ENCODE peak calls at places on chromosomes 5 and 9, in ten cellular contexts. C, K, P, G, Q, H, F, Y, W and A are unnamed samples. For H3K4me1, the result is how much of the 10 kb centered on the place peaks cover.

GRCh38 chr9:76116913-76117312 is 226.4 kb downstream of the PCSK5 start:
- DNase-seq in C (no peak), K (no peak), P (no peak), G (no peak), Q (no peak), H (peak), F (no peak), Y (no peak), W (no peak), A (no peak)

GRCh38 chr5:120759586-120759985 is 295.5 kb downstream of the PRR16 start:
- DNase-seq in C (no peak), K (no peak), P (no peak), G (no peak), Q (no peak), H (no peak), F (no peak), Y (no peak), W (no peak), A (no peak)

GRCh38 chr9:7320139-7320538 is 479.4 kb downstream of the DMAC1 start:
- DNase-seq in C (no peak), K (no peak), P (no peak), G (no peak), Q (no peak), H (peak), F (peak), Y (no peak), W (no peak), A (peak)

GRCh38 chr9:15357050-15357653 is 50.1 kb upstream of the TTC39B start:
- DNase-seq in C (no peak), K (no peak), P (no peak), G (no peak), Q (no peak), H (no peak), F (peak), Y (no peak), W (no peak), A (no peak)

GRCh38 chr5:143261748-143262392 is 141.6 kb downstream of the NR3C1 start:
- DNase-seq in C (no peak), K (no peak), P (no peak), G (no peak), Q (no peak), H (peak), F (no peak), Y (no peak), W (no peak), A (no peak)

GRCh38 chr5:124310453-124310852 is 436.0 kb downstream of the ZNF608 start:
- DNase-seq in C (no peak), K (no peak), P (no peak), G (no peak), Q (no peak), H (no peak), F (no peak), Y (no peak), W (peak), A (no peak)

GRCh38 chr9:133125706-133126696 is 5.0 kb upstream of the RALGDS start:
- DNase-seq in C (peak), K (no peak), P (no peak), G (no peak), Q (peak), H (no peak), F (no peak), Y (peak), W (no peak), A (peak)

GRCh38 chr9:123324767-123325183 is 31.2 kb upstream of the CRB2 start:
- DNase-seq in C (no peak), K (no peak), P (no peak), G (no peak), Q (no peak), H (no peak), F (no peak), Y (no peak), W (no peak), A (no peak)

GRCh38 chr5:158847772-158848171 is 251.9 kb downstream of the EBF1 start:
- DNase-seq in C (no peak), K (no peak), P (no peak), G (no peak), Q (no peak), H (no peak), F (no peak), Y (no peak), W (no peak), A (no peak)

GRCh38 chr9:95626885-95627558 is 110.3 kb upstream of the PTCH1 start:
- DNase-seq in C (peak), K (no peak), P (peak), G (no peak), Q (no peak), H (no peak), F (no peak), Y (peak), W (no peak), A (peak)

GRCh38 chr9:109449036-109449798 is 48.9 kb downstream of the PTPN3 start:
- DNase-seq in C (no peak), K (no peak), P (no peak), G (no peak), Q (no peak), H (peak), F (no peak), Y (peak), W (no peak), A (no peak)

GRCh38 chr5:39100851-39101396 is 26.7 kb upstream of the RICTOR start:
- DNase-seq in C (no peak), K (no peak), P (no peak), G (peak), Q (no peak), H (peak), F (peak), Y (no peak), W (no peak), A (no peak)

GRCh38 chr5:120327180-120327579 is 136.9 kb upstream of the PRR16 start:
- DNase-seq in C (no peak), K (no peak), P (no peak), G (no peak), Q (no peak), H (no peak), F (no peak), Y (no peak), W (no peak), A (no peak)

GRCh38 chr5:78162253-78162862 is 132.1 kb downstream of the AP3B1 start:
- DNase-seq in C (no peak), K (peak), P (no peak), G (no peak), Q (no peak), H (no peak), F (peak), Y (no peak), W (peak), A (no peak)

GRCh38 chr5:134003957-134004625 is 684 bp downstream of the VDAC1 start:
- DNase-seq in C (peak), K (peak), P (peak), G (no peak), Q (peak), H (peak), F (peak), Y (peak), W (no peak), A (peak)
- H3K4me1 ChIP-seq in C (half or more), K (under half), P (half or more), G (half or more), Q (under half), H (under half), F (half or more), Y (half or more), W (under half), A (under half)

DNA sequence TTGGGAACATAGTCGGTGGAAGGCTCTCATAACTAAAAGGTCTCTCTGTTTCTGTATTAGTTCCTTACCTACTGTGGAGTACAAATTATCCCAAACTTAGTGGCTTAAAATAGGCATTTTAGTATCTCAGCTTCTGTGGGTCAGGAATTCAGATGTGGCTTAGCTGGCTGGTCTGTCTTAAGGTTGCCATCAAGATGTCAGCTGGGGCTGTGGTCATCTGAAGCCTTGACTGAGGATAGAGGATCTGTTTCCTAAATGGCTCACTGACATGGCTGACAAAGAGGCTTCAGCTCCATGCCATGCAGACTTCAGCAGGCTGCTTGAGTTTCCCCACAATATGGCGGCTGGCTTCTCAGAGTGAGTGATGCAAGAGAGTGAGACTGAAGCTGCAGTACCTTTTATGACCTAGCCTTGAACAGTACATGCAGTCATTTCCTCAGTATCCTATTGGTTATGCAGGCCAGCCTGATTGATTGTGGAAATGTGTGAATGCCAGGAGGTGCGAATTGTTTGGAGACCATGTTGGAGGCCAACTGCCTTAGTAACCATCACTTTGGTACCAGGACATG is 152.7 kb upstream of the IER5L start:
- DNase-seq in C (no peak), K (no peak), P (no peak), G (no peak), Q (no peak), H (no peak), F (peak), Y (no peak), W (no peak), A (no peak)
- H3K4me3 ChIP-seq in C (no peak), K (no peak), P (no peak), G (no peak), Q (no peak), H (no peak), F (no peak), Y (no peak), W (no peak), A (no peak)

GRCh38 chr5:52993367-52993766 is 4.2 kb downstream of the ITGA2 start:
- DNase-seq in C (no peak), K (no peak), P (no peak), G (no peak), Q (no peak), H (no peak), F (no peak), Y (no peak), W (no peak), A (no peak)
- H3K4me1 ChIP-seq in C (under half), K (under half), P (under half), G (half or more), Q (under half), H (half or more), F (under half), Y (under half), W (under half), A (under half)

GRCh38 chr5:145938699-145939531 is 2.5 kb downstream of the SH3RF2 start:
- DNase-seq in C (no peak), K (no peak), P (no peak), G (peak), Q (no peak), H (peak), F (no peak), Y (no peak), W (no peak), A (no peak)
- H3K4me3 ChIP-seq in C (peak), K (peak), P (peak), G (peak), Q (no peak), H (peak), F (peak), Y (peak), W (no peak), A (no peak)

GRCh38 chr9:35662437-35662836 is 2.6 kb downstream of the ARHGEF39 start:
- DNase-seq in C (no peak), K (no peak), P (no peak), G (no peak), Q (no peak), H (no peak), F (no peak), Y (no peak), W (no peak), A (no peak)

GRCh38 chr9:35666045-35666444 is 1.1 kb upstream of the ARHGEF39 start:
- DNase-seq in C (no peak), K (no peak), P (no peak), G (no peak), Q (no peak), H (no peak), F (no peak), Y (no peak), W (no peak), A (peak)

GRCh38 chr9:35666547-35666946 is 1.6 kb upstream of the ARHGEF39 start:
- DNase-seq in C (no peak), K (no peak), P (no peak), G (no peak), Q (no peak), H (no peak), F (no peak), Y (no peak), W (no peak), A (no peak)

GRCh38 chr9:35665471-35665818 is 450 bp upstream of the ARHGEF39 start:
- DNase-seq in C (no peak), K (no peak), P (no peak), G (no peak), Q (no peak), H (no peak), F (no peak), Y (no peak), W (no peak), A (no peak)

GRCh38 chr9:35664531-35665470 is at the start of gene ARHGEF39:
- DNase-seq in C (peak), K (peak), P (peak), G (peak), Q (peak), H (peak), F (peak), Y (peak), W (peak), A (peak)
- H3K4me1 ChIP-seq in C (under half), K (under half), P (under half), G (under half), Q (under half), H (under half), F (under half), Y (under half), W (under half), A (under half)

DNA sequence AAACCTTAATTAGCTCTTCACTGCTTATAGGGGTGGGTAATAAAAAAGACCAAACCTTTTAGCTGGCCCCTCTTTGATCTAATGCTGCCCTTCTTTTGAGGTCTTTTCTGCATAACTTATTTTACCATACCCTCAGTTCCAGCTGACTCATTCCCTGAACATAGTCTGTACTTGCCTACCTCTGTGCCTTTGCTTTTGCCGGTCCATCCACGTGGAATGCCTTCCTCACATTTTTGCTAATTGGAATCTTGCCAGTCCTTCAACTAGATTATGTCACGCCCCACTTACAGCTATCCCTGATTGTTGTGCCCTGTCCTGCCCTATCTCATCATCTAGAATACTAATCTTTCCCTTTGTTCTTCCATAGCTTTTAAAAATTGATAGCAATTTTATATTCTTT is 44.2 kb downstream of the FAF2 start:
- DNase-seq in C (no peak), K (no peak), P (no peak), G (no peak), Q (no peak), H (peak), F (no peak), Y (no peak), W (no peak), A (no peak)
- H3K4me3 ChIP-seq in C (no peak), K (no peak), P (no peak), G (no peak), Q (no peak), H (no peak), F (no peak), Y (no peak), W (no peak), A (no peak)

GRCh38 chr9:78559449-78559885 is 262.5 kb downstream of the PSAT1 start:
- DNase-seq in C (no peak), K (no peak), P (no peak), G (no peak), Q (no peak), H (no peak), F (peak), Y (no peak), W (no peak), A (no peak)

GRCh38 chr9:78563269-78563668 is 266.3 kb downstream of the PSAT1 start:
- DNase-seq in C (no peak), K (no peak), P (no peak), G (no peak), Q (no peak), H (no peak), F (peak), Y (no peak), W (no peak), A (no peak)

GRCh38 chr9:78552802-78553201 is 255.9 kb downstream of the PSAT1 start:
- DNase-seq in C (no peak), K (no peak), P (no peak), G (no peak), Q (no peak), H (peak), F (no peak), Y (no peak), W (no peak), A (no peak)

GRCh38 chr9:78562021-78562420 is 265.1 kb downstream of the PSAT1 start:
- DNase-seq in C (no peak), K (no peak), P (no peak), G (no peak), Q (no peak), H (no peak), F (no peak), Y (no peak), W (no peak), A (no peak)

DNA sequence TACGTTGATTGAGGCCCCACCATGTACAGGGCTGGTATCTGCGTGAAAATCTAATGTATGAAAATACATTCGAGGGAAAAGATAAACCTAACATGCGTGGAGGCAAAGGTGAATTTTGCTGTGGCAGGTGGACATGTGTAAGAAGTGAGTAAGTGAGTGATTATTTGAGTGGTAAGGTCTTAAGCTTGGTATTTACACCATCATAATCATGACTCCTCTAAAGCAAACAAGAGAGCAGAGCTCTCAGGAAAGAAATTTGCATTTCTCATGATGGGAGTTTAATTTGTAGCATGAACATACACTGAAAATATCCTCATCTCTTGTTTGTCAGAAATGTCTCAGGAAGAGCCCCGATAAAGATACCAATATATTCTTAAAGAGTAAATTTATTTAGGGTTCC is 260.6 kb downstream of the PSAT1 start:
- DNase-seq in C (no peak), K (no peak), P (no peak), G (no peak), Q (no peak), H (no peak), F (no peak), Y (no peak), W (no peak), A (no peak)
- H3K4me1 ChIP-seq in C (under half), K (under half), P (under half), G (under half), Q (under half), H (under half), F (under half), Y (under half), W (under half), A (under half)

GRCh38 chr9:98038958-98039357 is 17.6 kb upstream of the NANS start:
- DNase-seq in C (no peak), K (no peak), P (no peak), G (no peak), Q (no peak), H (no peak), F (no peak), Y (no peak), W (no peak), A (no peak)
- H3K4me3 ChIP-seq in C (no peak), K (no peak), P (no peak), G (no peak), Q (no peak), H (no peak), F (no peak), Y (no peak), W (no peak), A (no peak)

GRCh38 chr9:112408819-112409218 is 28.9 kb downstream of the HSDL2 start:
- DNase-seq in C (no peak), K (no peak), P (no peak), G (no peak), Q (no peak), H (no peak), F (no peak), Y (no peak), W (no peak), A (no peak)
- H3K4me1 ChIP-seq in C (under half), K (under half), P (under half), G (under half), Q (under half), H (under half), F (under half), Y (under half), W (under half), A (under half)